ENCODE peak calls at places on chromosomes 6 and 20, in eight cellular contexts. One of them, this sample, is unnamed.

GRCh38 chr6:31197559-31198305 is 27.2 kb upstream of the POU5F1 start:
- DNase-seq in adrenal gland: peak
- DNase-seq in CD8-positive, alpha-beta T cell: peak
- DNase-seq in psoas muscle: peak
- DNase-seq in Calu3: peak
- DNase-seq in Peyer's patch: peak
- DNase-seq in CD4-positive, alpha-beta T cell: peak
- DNase-seq in AG09319: peak
- DNase-seq in this sample: peak

GRCh38 chr6:169778646-169779045 is 27.2 kb downstream of the ERMARD start:
- DNase-seq in adrenal gland: peak
- DNase-seq in CD8-positive, alpha-beta T cell: no peak
- DNase-seq in psoas muscle: no peak
- DNase-seq in Calu3: no peak
- DNase-seq in Peyer's patch: no peak
- DNase-seq in CD4-positive, alpha-beta T cell: no peak
- DNase-seq in AG09319: no peak
- DNase-seq in this sample: no peak

GRCh38 chr20:20414640-20415274 is 46.9 kb downstream of the INSM1 start:
- DNase-seq in adrenal gland: peak
- DNase-seq in CD8-positive, alpha-beta T cell: no peak
- DNase-seq in psoas muscle: no peak
- DNase-seq in Calu3: no peak
- DNase-seq in Peyer's patch: no peak
- DNase-seq in CD4-positive, alpha-beta T cell: no peak
- DNase-seq in AG09319: no peak
- DNase-seq in this sample: no peak

GRCh38 chr20:57957397-57958049 is 247.7 kb upstream of the PMEPA1 start:
- DNase-seq in adrenal gland: no peak
- DNase-seq in CD8-positive, alpha-beta T cell: no peak
- DNase-seq in psoas muscle: no peak
- DNase-seq in Calu3: no peak
- DNase-seq in Peyer's patch: no peak
- DNase-seq in CD4-positive, alpha-beta T cell: no peak
- DNase-seq in AG09319: no peak
- DNase-seq in this sample: no peak

GRCh38 chr6:106125925-106126435 is 39.8 kb downstream of the PRDM1 start:
- DNase-seq in adrenal gland: no peak
- DNase-seq in CD8-positive, alpha-beta T cell: no peak
- DNase-seq in psoas muscle: no peak
- DNase-seq in Calu3: no peak
- DNase-seq in Peyer's patch: peak
- DNase-seq in CD4-positive, alpha-beta T cell: peak
- DNase-seq in AG09319: no peak
- DNase-seq in this sample: no peak

GRCh38 chr6:36099872-36100483 is 30.3 kb upstream of the MAPK13 start:
- DNase-seq in adrenal gland: no peak
- DNase-seq in CD8-positive, alpha-beta T cell: peak
- DNase-seq in psoas muscle: no peak
- DNase-seq in Calu3: no peak
- DNase-seq in Peyer's patch: no peak
- DNase-seq in CD4-positive, alpha-beta T cell: no peak
- DNase-seq in AG09319: no peak
- DNase-seq in this sample: peak

GRCh38 chr20:20210327-20210726 is 157.6 kb upstream of the INSM1 start:
- DNase-seq in adrenal gland: no peak
- DNase-seq in CD8-positive, alpha-beta T cell: no peak
- DNase-seq in psoas muscle: no peak
- DNase-seq in Calu3: no peak
- DNase-seq in Peyer's patch: no peak
- DNase-seq in CD4-positive, alpha-beta T cell: no peak
- DNase-seq in AG09319: no peak
- DNase-seq in this sample: no peak

GRCh38 chr6:170167657-170168159 is 123.2 kb downstream of the DLL1 start:
- DNase-seq in adrenal gland: no peak
- DNase-seq in CD8-positive, alpha-beta T cell: no peak
- DNase-seq in psoas muscle: peak
- DNase-seq in Calu3: no peak
- DNase-seq in Peyer's patch: peak
- DNase-seq in CD4-positive, alpha-beta T cell: no peak
- DNase-seq in AG09319: no peak
- DNase-seq in this sample: no peak

GRCh38 chr6:142478117-142478516 is 176.3 kb downstream of the ADGRG6 start:
- DNase-seq in adrenal gland: no peak
- DNase-seq in CD8-positive, alpha-beta T cell: no peak
- DNase-seq in psoas muscle: no peak
- DNase-seq in Calu3: no peak
- DNase-seq in Peyer's patch: no peak
- DNase-seq in CD4-positive, alpha-beta T cell: no peak
- DNase-seq in AG09319: no peak
- DNase-seq in this sample: peak

GRCh38 chr6:161838306-161839035 is 564.6 kb upstream of the AGPAT4 start:
- DNase-seq in adrenal gland: peak
- DNase-seq in CD8-positive, alpha-beta T cell: no peak
- DNase-seq in psoas muscle: no peak
- DNase-seq in Calu3: no peak
- DNase-seq in Peyer's patch: no peak
- DNase-seq in CD4-positive, alpha-beta T cell: no peak
- DNase-seq in AG09319: no peak
- DNase-seq in this sample: no peak

GRCh38 chr6:75619230-75619899 is 17.7 kb downstream of the SENP6 start:
- DNase-seq in adrenal gland: no peak
- DNase-seq in CD8-positive, alpha-beta T cell: no peak
- DNase-seq in psoas muscle: no peak
- DNase-seq in Calu3: no peak
- DNase-seq in Peyer's patch: no peak
- DNase-seq in CD4-positive, alpha-beta T cell: no peak
- DNase-seq in AG09319: no peak
- DNase-seq in this sample: no peak

GRCh38 chr6:104956663-104957294 is at the start of gene LIN28B:
- DNase-seq in adrenal gland: no peak
- DNase-seq in CD8-positive, alpha-beta T cell: no peak
- DNase-seq in psoas muscle: no peak
- DNase-seq in Calu3: no peak
- DNase-seq in Peyer's patch: no peak
- DNase-seq in CD4-positive, alpha-beta T cell: no peak
- DNase-seq in AG09319: no peak
- DNase-seq in this sample: no peak

GRCh38 chr6:117169060-117169635 is 96.2 kb upstream of the VGLL2 start:
- DNase-seq in adrenal gland: no peak
- DNase-seq in CD8-positive, alpha-beta T cell: no peak
- DNase-seq in psoas muscle: no peak
- DNase-seq in Calu3: no peak
- DNase-seq in Peyer's patch: no peak
- DNase-seq in CD4-positive, alpha-beta T cell: no peak
- DNase-seq in AG09319: no peak
- DNase-seq in this sample: no peak

GRCh38 chr20:11448554-11448953 is 469.1 kb upstream of the BTBD3 start:
- DNase-seq in adrenal gland: no peak
- DNase-seq in CD8-positive, alpha-beta T cell: no peak
- DNase-seq in psoas muscle: no peak
- DNase-seq in Calu3: no peak
- DNase-seq in Peyer's patch: no peak
- DNase-seq in CD4-positive, alpha-beta T cell: no peak
- DNase-seq in AG09319: no peak
- DNase-seq in this sample: no peak

GRCh38 chr6:11277275-11278206 is 45.1 kb upstream of the NEDD9 start:
- DNase-seq in adrenal gland: peak
- DNase-seq in CD8-positive, alpha-beta T cell: no peak
- DNase-seq in psoas muscle: no peak
- DNase-seq in Calu3: peak
- DNase-seq in Peyer's patch: no peak
- DNase-seq in CD4-positive, alpha-beta T cell: no peak
- DNase-seq in AG09319: no peak
- DNase-seq in this sample: peak

GRCh38 chr6:6583836-6584235 is 4.7 kb upstream of the LY86 start:
- DNase-seq in adrenal gland: no peak
- DNase-seq in CD8-positive, alpha-beta T cell: no peak
- DNase-seq in psoas muscle: no peak
- DNase-seq in Calu3: no peak
- DNase-seq in Peyer's patch: no peak
- DNase-seq in CD4-positive, alpha-beta T cell: no peak
- DNase-seq in AG09319: no peak
- DNase-seq in this sample: no peak

GRCh38 chr6:6586167-6586566 is 2.4 kb upstream of the LY86 start:
- DNase-seq in adrenal gland: no peak
- DNase-seq in CD8-positive, alpha-beta T cell: no peak
- DNase-seq in psoas muscle: no peak
- DNase-seq in Calu3: no peak
- DNase-seq in Peyer's patch: no peak
- DNase-seq in CD4-positive, alpha-beta T cell: no peak
- DNase-seq in AG09319: no peak
- DNase-seq in this sample: no peak

GRCh38 chr6:6585003-6585311 is 3.6 kb upstream of the LY86 start:
- DNase-seq in adrenal gland: no peak
- DNase-seq in CD8-positive, alpha-beta T cell: no peak
- DNase-seq in psoas muscle: no peak
- DNase-seq in Calu3: no peak
- DNase-seq in Peyer's patch: no peak
- DNase-seq in CD4-positive, alpha-beta T cell: no peak
- DNase-seq in AG09319: no peak
- DNase-seq in this sample: no peak

GRCh38 chr6:6582111-6582510 is 6.4 kb upstream of the LY86 start:
- DNase-seq in adrenal gland: no peak
- DNase-seq in CD8-positive, alpha-beta T cell: no peak
- DNase-seq in psoas muscle: no peak
- DNase-seq in Calu3: no peak
- DNase-seq in Peyer's patch: no peak
- DNase-seq in CD4-positive, alpha-beta T cell: no peak
- DNase-seq in AG09319: no peak
- DNase-seq in this sample: no peak

GRCh38 chr6:6584310-6585002 is 4.1 kb upstream of the LY86 start:
- DNase-seq in adrenal gland: no peak
- DNase-seq in CD8-positive, alpha-beta T cell: no peak
- DNase-seq in psoas muscle: no peak
- DNase-seq in Calu3: no peak
- DNase-seq in Peyer's patch: no peak
- DNase-seq in CD4-positive, alpha-beta T cell: no peak
- DNase-seq in AG09319: no peak
- DNase-seq in this sample: no peak
- TF ChIP-seq CTCF in adrenal gland: no peak
- TF ChIP-seq CTCF in CD8-positive, alpha-beta T cell: no peak
- TF ChIP-seq CTCF in psoas muscle: no peak
- TF ChIP-seq CTCF in Calu3: no peak
- TF ChIP-seq CTCF in Peyer's patch: no peak
- TF ChIP-seq CTCF in CD4-positive, alpha-beta T cell: no peak
- TF ChIP-seq CTCF in AG09319: no peak
- TF ChIP-seq CTCF in this sample: no peak

GRCh38 chr6:147310511-147310910 is 106.3 kb downstream of the STXBP5 start:
- DNase-seq in adrenal gland: no peak
- DNase-seq in CD8-positive, alpha-beta T cell: no peak
- DNase-seq in psoas muscle: no peak
- DNase-seq in Calu3: no peak
- DNase-seq in Peyer's patch: no peak
- DNase-seq in CD4-positive, alpha-beta T cell: no peak
- DNase-seq in AG09319: no peak
- DNase-seq in this sample: no peak

DNA sequence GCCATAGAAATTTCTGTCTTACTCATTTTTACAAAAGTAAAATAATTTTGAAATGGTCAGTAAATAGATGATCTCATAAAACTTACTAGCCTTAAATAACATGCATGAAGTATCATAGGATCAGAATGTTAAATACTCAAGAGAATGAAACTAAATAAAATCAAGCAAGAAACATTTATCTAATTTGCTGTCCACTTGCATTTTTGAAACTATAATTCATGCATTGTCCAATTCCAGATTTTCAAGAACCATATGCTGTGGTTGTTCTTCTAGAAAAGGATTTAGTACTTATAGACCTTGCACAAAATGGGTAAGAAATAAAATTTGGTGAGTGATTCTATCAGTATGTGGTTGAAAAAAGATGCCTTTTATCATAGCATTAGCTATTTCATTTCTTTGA is 107.0 kb downstream of the STXBP5 start:
- DNase-seq in adrenal gland: no peak
- DNase-seq in CD8-positive, alpha-beta T cell: no peak
- DNase-seq in psoas muscle: no peak
- DNase-seq in Calu3: no peak
- DNase-seq in Peyer's patch: no peak
- DNase-seq in CD4-positive, alpha-beta T cell: no peak
- DNase-seq in AG09319: no peak
- DNase-seq in this sample: no peak
- TF ChIP-seq CTCF in adrenal gland: no peak
- TF ChIP-seq CTCF in CD8-positive, alpha-beta T cell: no peak
- TF ChIP-seq CTCF in psoas muscle: no peak
- TF ChIP-seq CTCF in Calu3: no peak
- TF ChIP-seq CTCF in Peyer's patch: no peak
- TF ChIP-seq CTCF in CD4-positive, alpha-beta T cell: no peak
- TF ChIP-seq CTCF in AG09319: no peak
- TF ChIP-seq CTCF in this sample: no peak

GRCh38 chr6:93819189-93819588 is 399.8 kb upstream of the EPHA7 start:
- DNase-seq in adrenal gland: no peak
- DNase-seq in CD8-positive, alpha-beta T cell: no peak
- DNase-seq in psoas muscle: no peak
- DNase-seq in Calu3: no peak
- DNase-seq in Peyer's patch: no peak
- DNase-seq in CD4-positive, alpha-beta T cell: no peak
- DNase-seq in AG09319: no peak
- DNase-seq in this sample: peak
- TF ChIP-seq CTCF in adrenal gland: no peak
- TF ChIP-seq CTCF in CD8-positive, alpha-beta T cell: no peak
- TF ChIP-seq CTCF in psoas muscle: no peak
- TF ChIP-seq CTCF in Calu3: no peak
- TF ChIP-seq CTCF in Peyer's patch: no peak
- TF ChIP-seq CTCF in CD4-positive, alpha-beta T cell: no peak
- TF ChIP-seq CTCF in AG09319: no peak
- TF ChIP-seq CTCF in this sample: no peak

DNA sequence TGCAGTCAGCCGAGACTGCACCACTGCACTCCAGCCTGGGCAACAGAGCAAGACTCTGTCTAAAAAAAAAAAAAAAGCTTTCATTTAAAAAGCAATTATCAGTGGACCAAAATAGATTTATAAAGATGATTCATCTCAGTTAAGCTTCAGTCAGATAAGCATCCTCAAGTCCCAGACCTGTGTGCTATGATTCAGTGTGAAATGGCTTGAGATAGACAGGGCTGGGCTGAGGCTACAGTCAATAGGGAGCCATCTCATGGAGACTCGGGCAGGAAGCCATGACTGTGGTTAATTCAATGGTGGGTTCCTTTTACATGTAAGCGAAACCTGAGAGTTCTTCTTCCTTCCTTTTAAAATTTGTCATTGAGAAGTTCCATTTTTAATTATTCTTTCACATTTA is 276.0 kb downstream of the TFAP2A start:
- DNase-seq in adrenal gland: no peak
- DNase-seq in CD8-positive, alpha-beta T cell: no peak
- DNase-seq in psoas muscle: no peak
- DNase-seq in Calu3: no peak
- DNase-seq in Peyer's patch: no peak
- DNase-seq in CD4-positive, alpha-beta T cell: no peak
- DNase-seq in AG09319: no peak
- DNase-seq in this sample: peak
- TF ChIP-seq CTCF in adrenal gland: no peak
- TF ChIP-seq CTCF in CD8-positive, alpha-beta T cell: no peak
- TF ChIP-seq CTCF in psoas muscle: no peak
- TF ChIP-seq CTCF in Calu3: no peak
- TF ChIP-seq CTCF in Peyer's patch: no peak
- TF ChIP-seq CTCF in CD4-positive, alpha-beta T cell: no peak
- TF ChIP-seq CTCF in AG09319: no peak
- TF ChIP-seq CTCF in this sample: no peak

GRCh38 chr6:13466304-13467215 is 20.8 kb downstream of the GFOD1 start:
- DNase-seq in adrenal gland: no peak
- DNase-seq in CD8-positive, alpha-beta T cell: no peak
- DNase-seq in psoas muscle: no peak
- DNase-seq in Calu3: no peak
- DNase-seq in Peyer's patch: no peak
- DNase-seq in CD4-positive, alpha-beta T cell: no peak
- DNase-seq in AG09319: no peak
- DNase-seq in this sample: no peak
- TF ChIP-seq CTCF in adrenal gland: no peak
- TF ChIP-seq CTCF in CD8-positive, alpha-beta T cell: no peak
- TF ChIP-seq CTCF in psoas muscle: no peak
- TF ChIP-seq CTCF in Calu3: no peak
- TF ChIP-seq CTCF in Peyer's patch: no peak
- TF ChIP-seq CTCF in CD4-positive, alpha-beta T cell: no peak
- TF ChIP-seq CTCF in AG09319: no peak
- TF ChIP-seq CTCF in this sample: no peak

This sample was measured in fibroblast of the aortic adventitia.